ENCODE peak calls at places on chromosome 10, in seven cellular contexts. E, K, V, S, N, L and X are unnamed samples.

GRCh38 chr10:89032141-89032814 is 41.7 kb downstream of the FAS start:
- DNase-seq in N (peak), S (no peak), L (no peak), E (no peak), V (no peak), K (no peak), X (no peak)

GRCh38 chr10:43344051-43344450 is 27.4 kb upstream of the FXYD4 start:
- DNase-seq in S (no peak), E (no peak), V (no peak), N (no peak), K (no peak), L (no peak), X (no peak)

GRCh38 chr10:102394801-102395676 is 466 bp upstream of the NFKB2 start:
- DNase-seq in N (peak), V (peak), L (peak), K (no peak), E (peak), S (peak), X (peak)

GRCh38 chr10:33122014-33122788 is 164.2 kb upstream of the ITGB1 start:
- DNase-seq in K (no peak), S (no peak), V (peak), L (no peak), E (no peak), N (no peak), X (no peak)

GRCh38 chr10:124138195-124138882 is 44.9 kb upstream of the CHST15 start:
- DNase-seq in K (no peak), L (peak), E (no peak), N (no peak), V (no peak), S (no peak), X (no peak)

GRCh38 chr10:99906470-99906869 is 103.3 kb downstream of the DNMBP start:
- DNase-seq in E (no peak), L (peak), S (no peak), N (no peak), K (peak), V (peak), X (no peak)

GRCh38 chr10:48480397-48481374 is 124.2 kb downstream of the ARHGAP22 start:
- DNase-seq in K (no peak), V (no peak), S (no peak), L (no peak), N (no peak), E (no peak), X (no peak)

GRCh38 chr10:21726601-21727295 is 192.7 kb downstream of the MLLT10 start:
- DNase-seq in E (no peak), N (no peak), V (no peak), S (no peak), K (no peak), L (no peak), X (no peak)

GRCh38 chr10:24722131-24722675 is 1.5 kb downstream of the ARHGAP21 start:
- DNase-seq in L (no peak), E (no peak), S (no peak), K (no peak), V (no peak), N (peak), X (no peak)

GRCh38 chr10:24724381-24725228 is 918 bp upstream of the ARHGAP21 start:
- DNase-seq in V (peak), N (peak), K (peak), L (peak), E (peak), S (peak), X (peak)

GRCh38 chr10:24722676-24723385 is 856 bp downstream of the ARHGAP21 start:
- DNase-seq in L (peak), K (no peak), V (peak), E (peak), S (peak), N (peak), X (peak)

GRCh38 chr10:24723386-24723787 is 300 bp downstream of the ARHGAP21 start:
- DNase-seq in S (no peak), V (no peak), N (peak), L (no peak), E (no peak), K (no peak), X (peak)

DNA sequence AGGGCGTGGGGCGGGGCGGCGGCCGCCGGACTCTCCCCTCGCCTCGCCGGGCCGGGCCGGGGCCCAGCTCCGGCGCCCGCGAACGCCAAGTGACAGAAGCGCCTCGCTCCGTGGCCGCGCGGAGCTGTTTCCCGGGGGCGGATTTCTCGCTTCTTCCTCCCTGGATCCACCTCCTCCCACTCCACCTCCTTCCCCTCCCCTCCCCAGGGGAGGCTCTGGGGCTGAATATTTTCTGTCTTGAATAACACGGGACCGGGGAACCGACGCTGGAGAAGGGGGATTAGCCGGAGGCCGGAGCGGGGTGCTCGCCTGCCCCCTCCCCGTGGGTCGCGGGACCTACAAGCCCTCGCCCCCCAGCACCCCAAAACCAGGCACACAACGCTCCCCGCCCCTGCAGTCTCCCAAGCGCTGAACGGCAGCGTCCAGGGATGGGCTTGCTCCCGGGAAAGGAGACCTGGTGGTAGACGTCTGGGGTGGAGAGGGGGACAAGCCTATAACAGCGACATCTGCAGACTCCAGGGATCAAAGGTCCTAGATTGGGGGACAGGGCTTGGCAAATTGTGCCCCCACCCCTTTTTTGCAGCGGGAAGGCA is at the start of gene ARHGAP21:
- DNase-seq in L (peak), N (peak), S (peak), V (peak), K (peak), E (peak), X (peak)
- TF ChIP-seq CTCF in L (no peak), N (peak), S (peak), V (peak), K (no peak), E (peak), X (no peak)

GRCh38 chr10:11869211-11869610 is 46.1 kb downstream of the PROSER2 start:
- DNase-seq in L (no peak), E (no peak), V (peak), S (no peak), K (no peak), N (no peak), X (no peak)
- TF ChIP-seq CTCF in L (no peak), E (no peak), V (no peak), S (no peak), K (no peak), N (no peak), X (no peak)

GRCh38 chr10:15461353-15462108 is 90.4 kb upstream of the FAM171A1 start:
- DNase-seq in E (no peak), N (no peak), V (peak), K (no peak), S (no peak), L (peak), X (no peak)
- TF ChIP-seq CTCF in E (no peak), N (no peak), V (peak), K (no peak), S (peak), L (no peak), X (no peak)

DNA sequence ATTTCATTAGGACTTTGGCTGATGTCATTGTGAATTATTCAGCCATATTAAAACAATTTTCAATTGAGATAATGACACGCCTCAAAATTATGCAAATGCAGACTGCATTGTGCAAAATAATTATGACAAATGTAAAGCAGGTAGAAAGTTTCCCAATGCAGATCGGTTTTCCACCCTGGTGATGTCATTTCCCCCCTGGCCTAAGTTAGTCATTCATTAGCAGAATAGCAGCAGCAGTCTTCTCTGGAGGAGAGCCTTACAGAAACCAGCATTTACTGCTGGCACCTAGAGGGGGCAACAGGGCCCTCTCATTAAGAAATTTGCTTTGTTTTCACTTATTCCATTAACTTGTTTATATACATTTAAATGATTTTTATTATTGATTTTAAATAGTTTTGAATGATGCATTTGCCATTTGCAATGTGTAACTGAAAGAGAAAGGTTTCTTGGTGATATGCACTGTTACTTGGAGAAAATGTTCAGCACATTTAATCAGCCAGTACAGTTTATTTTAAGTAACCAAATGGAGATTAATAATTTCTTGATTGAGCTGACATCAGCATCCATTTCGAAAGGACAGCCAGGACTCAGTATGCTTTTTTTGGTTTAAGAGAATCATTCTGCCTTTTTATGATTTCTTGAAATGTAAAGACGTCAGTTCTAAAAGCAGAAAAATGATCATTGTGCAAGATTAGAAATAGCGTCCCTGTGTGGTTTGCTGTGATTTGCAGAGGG is 3.4 kb downstream of the ARID5B start:
- DNase-seq in E (no peak), V (peak), S (no peak), K (no peak), L (no peak), N (peak), X (no peak)
- TF ChIP-seq CTCF in E (no peak), V (peak), S (peak), K (no peak), L (peak), N (peak), X (no peak)

DNA sequence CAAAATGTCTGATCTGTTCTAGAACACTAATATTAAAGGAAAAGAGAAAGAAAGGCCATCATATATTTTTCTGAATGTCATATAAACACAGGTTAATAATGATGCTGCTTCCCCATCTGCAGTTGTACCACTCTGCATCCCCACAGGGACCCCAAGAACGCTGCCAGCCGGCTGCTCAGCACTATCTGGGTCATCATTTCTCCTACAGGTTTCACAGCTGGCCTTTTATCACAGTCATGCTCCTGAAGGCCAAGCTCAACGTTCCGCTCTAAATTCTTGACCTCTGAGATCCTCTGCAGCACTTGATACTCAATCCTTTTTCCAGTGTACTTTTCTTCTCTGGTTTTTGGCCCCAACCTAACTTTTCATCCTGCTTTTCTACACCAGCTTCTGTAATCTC is 4.8 kb downstream of the IDI1 start:
- DNase-seq in K (no peak), N (no peak), V (no peak), S (no peak), L (no peak), E (no peak), X (no peak)
- TF ChIP-seq CTCF in K (no peak), N (no peak), V (no peak), S (no peak), L (no peak), E (no peak), X (no peak)

GRCh38 chr10:104254493-104255243 is at the start of gene GSTO1:
- DNase-seq in N (peak), V (peak), K (peak), E (peak), L (peak), S (peak), X (peak)
- TF ChIP-seq CTCF in N (no peak), V (no peak), K (no peak), E (no peak), L (peak), S (no peak), X (no peak)